ENCODE peak calls at places on chromosomes 3 and 15, in nine cellular contexts. M is neural crest cell, U is GM13977, Y is frontal cortex, W is right lobe of liver, V is epithelial cell of esophagus, Z is LNCaP clone FGC, H is anterior cingulate cortex, I is activated gamma-delta T cell treated with Interleukin-2 at 50 U/mL for 16 hours. R is an unnamed sample.

GRCh38 chr15:82571722-82572222 is 31.5 kb upstream of the RPS17 start:
- DNase-seq in M (peak), U (no peak), Y (peak), W (no peak), V (peak), Z (no peak), H (peak), I (no peak), R (no peak)

GRCh38 chr3:3798641-3799113 is 554 bp upstream of the LRRN1 start:
- DNase-seq in M (no peak), U (peak), Y (peak), W (no peak), V (no peak), Z (no peak), H (peak), I (peak), R (peak)

GRCh38 chr3:13135251-13135810 is 62.1 kb upstream of the IQSEC1 start:
- DNase-seq in M (no peak), U (no peak), Y (no peak), W (peak), V (no peak), Z (no peak), H (no peak), I (no peak), R (no peak)

GRCh38 chr15:71202712-71203111 is 87.4 kb downstream of the THSD4 start:
- DNase-seq in M (no peak), U (no peak), Y (no peak), W (peak), V (no peak), Z (no peak), H (no peak), I (no peak), R (no peak)

GRCh38 chr3:131896285-131896684 is 138.5 kb downstream of the CPNE4 start:
- DNase-seq in M (no peak), U (no peak), Y (no peak), W (no peak), V (no peak), Z (no peak), H (no peak), I (no peak), R (no peak)

GRCh38 chr3:113264741-113265140 is 53.4 kb downstream of the BOC start:
- DNase-seq in M (no peak), U (no peak), Y (no peak), W (no peak), V (no peak), Z (no peak), H (peak), I (no peak), R (no peak)

GRCh38 chr3:123582315-123582714 is 2.5 kb downstream of the HACD2 start:
- DNase-seq in M (no peak), U (no peak), Y (no peak), W (peak), V (peak), Z (no peak), H (no peak), I (no peak), R (no peak)

GRCh38 chr3:50648297-50648696 is 26.4 kb upstream of the DOCK3 start:
- DNase-seq in M (peak), U (no peak), Y (no peak), W (no peak), V (no peak), Z (no peak), H (no peak), I (no peak), R (no peak)

GRCh38 chr3:13543251-13543650 is 5.7 kb upstream of the FBLN2 start:
- DNase-seq in M (no peak), U (no peak), Y (no peak), W (no peak), V (peak), Z (no peak), H (no peak), I (no peak), R (no peak)

GRCh38 chr3:193902557-193903256 is 233.2 kb upstream of the HES1 start:
- DNase-seq in M (no peak), U (no peak), Y (no peak), W (no peak), V (no peak), Z (no peak), H (no peak), I (no peak), R (no peak)

GRCh38 chr3:66253790-66254620 is 33.2 kb downstream of the SLC25A26 start:
- DNase-seq in M (no peak), U (peak), Y (peak), W (no peak), V (peak), Z (peak), H (no peak), I (no peak), R (peak)

GRCh38 chr15:52789601-52790165 is 453 bp downstream of the ONECUT1 start:
- DNase-seq in M (no peak), U (no peak), Y (no peak), W (peak), V (no peak), Z (no peak), H (no peak), I (no peak), R (no peak)

GRCh38 chr15:96330450-96331140 is at the start of gene NR2F2:
- DNase-seq in M (peak), U (peak), Y (peak), W (peak), V (peak), Z (peak), H (peak), I (peak), R (peak)

R was measured in germinal center.